ENCODE peak calls at places on chromosomes 12 and 14, in six cellular contexts. One of them, this sample, is unnamed.
A peak's percentile ranks its signal among the peaks of the same experiment; 100 is the strongest.

GRCh38 chr12:131990066-131990979 is 40.6 kb downstream of the EP400 start:
- DNase-seq in brain microvascular endothelial cell: peak; percentile 45
- DNase-seq in DND-41: no peak
- DNase-seq in fibroblast of mammary gland: no peak
- DNase-seq in BE2C: no peak
- DNase-seq in A549: no peak
- DNase-seq in this sample: no peak

GRCh38 chr14:82905762-82906161 is 1372.1 kb upstream of the SEL1L start:
- DNase-seq in brain microvascular endothelial cell: no peak
- DNase-seq in DND-41: no peak
- DNase-seq in fibroblast of mammary gland: no peak
- DNase-seq in BE2C: no peak
- DNase-seq in A549: no peak
- DNase-seq in this sample: no peak

GRCh38 chr12:69067713-69068112 is 134.7 kb upstream of the CPM start:
- DNase-seq in brain microvascular endothelial cell: no peak
- DNase-seq in DND-41: no peak
- DNase-seq in fibroblast of mammary gland: no peak
- DNase-seq in BE2C: no peak
- DNase-seq in A549: no peak
- DNase-seq in this sample: no peak

GRCh38 chr12:119444462-119445044 is 110.0 kb downstream of the CCDC60 start:
- DNase-seq in brain microvascular endothelial cell: peak; percentile 5
- DNase-seq in DND-41: peak; percentile 58
- DNase-seq in fibroblast of mammary gland: peak; percentile 43
- DNase-seq in BE2C: peak; percentile 64
- DNase-seq in A549: peak; percentile 85
- DNase-seq in this sample: peak; percentile 75

GRCh38 chr12:131264625-131265024 is 310.9 kb downstream of the ADGRD1 start:
- DNase-seq in brain microvascular endothelial cell: no peak
- DNase-seq in DND-41: no peak
- DNase-seq in fibroblast of mammary gland: no peak
- DNase-seq in BE2C: no peak
- DNase-seq in A549: peak; percentile 81
- DNase-seq in this sample: no peak

GRCh38 chr14:89959853-89960493 is 4.2 kb downstream of the TDP1 start:
- DNase-seq in brain microvascular endothelial cell: no peak
- DNase-seq in DND-41: no peak
- DNase-seq in fibroblast of mammary gland: no peak
- DNase-seq in BE2C: no peak
- DNase-seq in A549: no peak
- DNase-seq in this sample: no peak

GRCh38 chr12:52969828-52970569 is 21.1 kb downstream of the KRT18 start:
- DNase-seq in brain microvascular endothelial cell: no peak
- DNase-seq in DND-41: no peak
- DNase-seq in fibroblast of mammary gland: no peak
- DNase-seq in BE2C: no peak
- DNase-seq in A549: peak; percentile 96
- DNase-seq in this sample: no peak

GRCh38 chr12:68200854-68201253 is 24.8 kb downstream of the IL26 start:
- DNase-seq in brain microvascular endothelial cell: peak; percentile 88
- DNase-seq in DND-41: no peak
- DNase-seq in fibroblast of mammary gland: no peak
- DNase-seq in BE2C: no peak
- DNase-seq in A549: no peak
- DNase-seq in this sample: no peak

GRCh38 chr12:111758120-111758561 is 8.6 kb upstream of the ALDH2 start:
- DNase-seq in brain microvascular endothelial cell: no peak
- DNase-seq in DND-41: no peak
- DNase-seq in fibroblast of mammary gland: no peak
- DNase-seq in BE2C: no peak
- DNase-seq in A549: no peak
- DNase-seq in this sample: no peak

GRCh38 chr12:11593013-11593412 is 56.5 kb upstream of the ETV6 start:
- DNase-seq in brain microvascular endothelial cell: no peak
- DNase-seq in DND-41: no peak
- DNase-seq in fibroblast of mammary gland: no peak
- DNase-seq in BE2C: no peak
- DNase-seq in A549: no peak
- DNase-seq in this sample: no peak

GRCh38 chr12:32148372-32148771 is 41.7 kb downstream of the BICD1 start:
- DNase-seq in brain microvascular endothelial cell: no peak
- DNase-seq in DND-41: no peak
- DNase-seq in fibroblast of mammary gland: peak; percentile 32
- DNase-seq in BE2C: no peak
- DNase-seq in A549: peak; percentile 15
- DNase-seq in this sample: no peak

GRCh38 chr12:52910248-52910883 is 5.5 kb upstream of the KRT8 start:
- DNase-seq in brain microvascular endothelial cell: no peak
- DNase-seq in DND-41: no peak
- DNase-seq in fibroblast of mammary gland: no peak
- DNase-seq in BE2C: no peak
- DNase-seq in A549: no peak
- DNase-seq in this sample: no peak

GRCh38 chr12:103928736-103929050 is 1.5 kb upstream of the HSP90B1 start:
- DNase-seq in brain microvascular endothelial cell: no peak
- DNase-seq in DND-41: no peak
- DNase-seq in fibroblast of mammary gland: no peak
- DNase-seq in BE2C: no peak
- DNase-seq in A549: no peak
- DNase-seq in this sample: no peak

GRCh38 chr14:106823552-106823951 is 1297.2 kb downstream of the TMEM121 start:
- DNase-seq in brain microvascular endothelial cell: no peak
- DNase-seq in DND-41: no peak
- DNase-seq in fibroblast of mammary gland: no peak
- DNase-seq in BE2C: no peak
- DNase-seq in A549: no peak
- DNase-seq in this sample: no peak

GRCh38 chr14:26204362-26204953 is 393.4 kb downstream of the NOVA1 start:
- DNase-seq in brain microvascular endothelial cell: no peak
- DNase-seq in DND-41: no peak
- DNase-seq in fibroblast of mammary gland: no peak
- DNase-seq in BE2C: no peak
- DNase-seq in A549: no peak
- DNase-seq in this sample: no peak

GRCh38 chr12:93060666-93061413 is 131.7 kb upstream of the EEA1 start:
- DNase-seq in brain microvascular endothelial cell: peak; percentile 28
- DNase-seq in DND-41: no peak
- DNase-seq in fibroblast of mammary gland: peak; percentile 50
- DNase-seq in BE2C: no peak
- DNase-seq in A549: no peak
- DNase-seq in this sample: no peak

GRCh38 chr14:83207550-83207949 is 1673.9 kb upstream of the SEL1L start:
- DNase-seq in brain microvascular endothelial cell: no peak
- DNase-seq in DND-41: no peak
- DNase-seq in fibroblast of mammary gland: no peak
- DNase-seq in BE2C: no peak
- DNase-seq in A549: no peak
- DNase-seq in this sample: no peak

GRCh38 chr14:50957296-50957695 is 13.0 kb upstream of the PYGL start:
- DNase-seq in brain microvascular endothelial cell: peak; percentile 63
- DNase-seq in DND-41: no peak
- DNase-seq in fibroblast of mammary gland: peak; percentile 84
- DNase-seq in BE2C: peak; percentile 56
- DNase-seq in A549: peak; percentile 32
- DNase-seq in this sample: no peak

GRCh38 chr14:50954811-50955372 is 10.6 kb upstream of the PYGL start:
- DNase-seq in brain microvascular endothelial cell: peak; percentile 61
- DNase-seq in DND-41: no peak
- DNase-seq in fibroblast of mammary gland: peak; percentile 81
- DNase-seq in BE2C: no peak
- DNase-seq in A549: peak; percentile 79
- DNase-seq in this sample: no peak

GRCh38 chr14:50951032-50951431 is 6.7 kb upstream of the PYGL start:
- DNase-seq in brain microvascular endothelial cell: no peak
- DNase-seq in DND-41: no peak
- DNase-seq in fibroblast of mammary gland: no peak
- DNase-seq in BE2C: no peak
- DNase-seq in A549: no peak
- DNase-seq in this sample: no peak

GRCh38 chr14:50953497-50953896 is 9.2 kb upstream of the PYGL start:
- DNase-seq in brain microvascular endothelial cell: no peak
- DNase-seq in DND-41: no peak
- DNase-seq in fibroblast of mammary gland: no peak
- DNase-seq in BE2C: no peak
- DNase-seq in A549: no peak
- DNase-seq in this sample: no peak

DNA sequence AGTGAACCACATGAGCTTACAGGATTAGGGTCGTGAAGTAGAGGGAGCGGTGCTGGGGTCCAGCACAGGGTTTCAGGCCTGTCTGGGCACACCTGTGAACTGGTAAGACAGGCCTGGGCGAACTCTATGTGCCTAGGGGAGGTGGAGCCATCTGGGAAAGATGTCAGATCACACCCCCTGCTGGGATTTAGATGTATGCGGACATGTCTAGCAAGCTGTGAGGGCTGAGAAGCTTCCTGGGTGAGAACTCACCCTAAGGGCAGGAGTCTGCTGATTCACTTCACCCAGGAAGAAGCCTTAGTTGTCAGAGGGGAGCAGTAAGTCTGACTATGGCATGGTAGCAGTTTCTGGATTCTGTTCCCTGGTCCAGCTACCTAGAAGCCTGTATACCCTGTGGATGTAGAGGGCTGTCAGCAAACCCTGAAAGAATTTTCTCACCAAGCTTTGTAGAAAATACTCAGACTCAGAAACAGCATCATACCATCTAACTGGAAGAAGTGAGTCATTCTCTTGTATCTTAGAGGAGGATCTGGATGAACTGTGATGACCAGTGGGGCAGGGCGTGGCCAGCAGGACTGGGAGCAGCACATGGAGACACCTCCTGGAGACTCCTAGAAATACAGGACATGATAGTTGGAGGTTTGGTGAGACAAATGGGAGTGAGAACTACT is 11.2 kb upstream of the PYGL start:
- DNase-seq in brain microvascular endothelial cell: peak; percentile 98
- DNase-seq in DND-41: peak; percentile 13
- DNase-seq in fibroblast of mammary gland: peak; percentile 98
- DNase-seq in BE2C: peak; percentile 83
- DNase-seq in A549: peak; percentile 98
- DNase-seq in this sample: peak; percentile 69
- TF ChIP-seq CTCF in brain microvascular endothelial cell: peak; percentile 74
- TF ChIP-seq CTCF in DND-41: peak; percentile 26
- TF ChIP-seq CTCF in fibroblast of mammary gland: peak; percentile 70
- TF ChIP-seq CTCF in BE2C: peak; percentile 73
- TF ChIP-seq CTCF in A549: peak; percentile 52
- TF ChIP-seq CTCF in this sample: peak; percentile 20

GRCh38 chr14:36746907-36747306 is 85.2 kb downstream of the PAX9 start:
- DNase-seq in brain microvascular endothelial cell: no peak
- DNase-seq in DND-41: no peak
- DNase-seq in fibroblast of mammary gland: no peak
- DNase-seq in BE2C: no peak
- DNase-seq in A549: no peak
- DNase-seq in this sample: no peak

GRCh38 chr14:36748814-36749213 is 87.2 kb downstream of the PAX9 start:
- DNase-seq in brain microvascular endothelial cell: no peak
- DNase-seq in DND-41: no peak
- DNase-seq in fibroblast of mammary gland: no peak
- DNase-seq in BE2C: no peak
- DNase-seq in A549: no peak
- DNase-seq in this sample: no peak

GRCh38 chr14:36751116-36751515 is 89.5 kb downstream of the PAX9 start:
- DNase-seq in brain microvascular endothelial cell: no peak
- DNase-seq in DND-41: no peak
- DNase-seq in fibroblast of mammary gland: no peak
- DNase-seq in BE2C: no peak
- DNase-seq in A549: no peak
- DNase-seq in this sample: no peak

GRCh38 chr14:36750244-36750643 is 88.6 kb downstream of the PAX9 start:
- DNase-seq in brain microvascular endothelial cell: no peak
- DNase-seq in DND-41: no peak
- DNase-seq in fibroblast of mammary gland: no peak
- DNase-seq in BE2C: no peak
- DNase-seq in A549: no peak
- DNase-seq in this sample: no peak

GRCh38 chr14:36747411-36748184 is 85.9 kb downstream of the PAX9 start:
- DNase-seq in brain microvascular endothelial cell: no peak
- DNase-seq in DND-41: no peak
- DNase-seq in fibroblast of mammary gland: peak; percentile 8
- DNase-seq in BE2C: no peak
- DNase-seq in A549: peak; percentile 17
- DNase-seq in this sample: no peak
- TF ChIP-seq CTCF in brain microvascular endothelial cell: peak; percentile 52
- TF ChIP-seq CTCF in DND-41: peak; percentile 67
- TF ChIP-seq CTCF in fibroblast of mammary gland: peak; percentile 59
- TF ChIP-seq CTCF in BE2C: peak; percentile 59
- TF ChIP-seq CTCF in A549: peak; percentile 57
- TF ChIP-seq CTCF in this sample: peak; percentile 81

GRCh38 chr12:97312570-97313135 is 150.0 kb upstream of the RMST start:
- DNase-seq in brain microvascular endothelial cell: no peak
- DNase-seq in DND-41: no peak
- DNase-seq in fibroblast of mammary gland: no peak
- DNase-seq in BE2C: no peak
- DNase-seq in A549: no peak
- DNase-seq in this sample: no peak
- TF ChIP-seq CTCF in brain microvascular endothelial cell: no peak
- TF ChIP-seq CTCF in DND-41: peak; percentile 27
- TF ChIP-seq CTCF in fibroblast of mammary gland: peak; percentile 1
- TF ChIP-seq CTCF in BE2C: peak; percentile 10
- TF ChIP-seq CTCF in A549: no peak
- TF ChIP-seq CTCF in this sample: no peak

GRCh38 chr14:62431496-62431895 is 613.8 kb downstream of the KCNH5 start:
- DNase-seq in brain microvascular endothelial cell: no peak
- DNase-seq in DND-41: no peak
- DNase-seq in fibroblast of mammary gland: no peak
- DNase-seq in BE2C: no peak
- DNase-seq in A549: no peak
- DNase-seq in this sample: no peak
- TF ChIP-seq CTCF in brain microvascular endothelial cell: no peak
- TF ChIP-seq CTCF in DND-41: no peak
- TF ChIP-seq CTCF in fibroblast of mammary gland: no peak
- TF ChIP-seq CTCF in BE2C: peak; percentile 15
- TF ChIP-seq CTCF in A549: no peak
- TF ChIP-seq CTCF in this sample: no peak

GRCh38 chr14:23950411-23951135 is 3.0 kb upstream of the DHRS4 start:
- DNase-seq in brain microvascular endothelial cell: no peak
- DNase-seq in DND-41: no peak
- DNase-seq in fibroblast of mammary gland: peak; percentile 44
- DNase-seq in BE2C: no peak
- DNase-seq in A549: no peak
- DNase-seq in this sample: no peak

GRCh38 chr14:23953464-23954278 is at the start of gene DHRS4:
- DNase-seq in brain microvascular endothelial cell: peak; percentile 68
- DNase-seq in DND-41: peak; percentile 88
- DNase-seq in fibroblast of mammary gland: peak; percentile 77
- DNase-seq in BE2C: peak; percentile 90
- DNase-seq in A549: peak; percentile 85
- DNase-seq in this sample: peak; percentile 89

DNA sequence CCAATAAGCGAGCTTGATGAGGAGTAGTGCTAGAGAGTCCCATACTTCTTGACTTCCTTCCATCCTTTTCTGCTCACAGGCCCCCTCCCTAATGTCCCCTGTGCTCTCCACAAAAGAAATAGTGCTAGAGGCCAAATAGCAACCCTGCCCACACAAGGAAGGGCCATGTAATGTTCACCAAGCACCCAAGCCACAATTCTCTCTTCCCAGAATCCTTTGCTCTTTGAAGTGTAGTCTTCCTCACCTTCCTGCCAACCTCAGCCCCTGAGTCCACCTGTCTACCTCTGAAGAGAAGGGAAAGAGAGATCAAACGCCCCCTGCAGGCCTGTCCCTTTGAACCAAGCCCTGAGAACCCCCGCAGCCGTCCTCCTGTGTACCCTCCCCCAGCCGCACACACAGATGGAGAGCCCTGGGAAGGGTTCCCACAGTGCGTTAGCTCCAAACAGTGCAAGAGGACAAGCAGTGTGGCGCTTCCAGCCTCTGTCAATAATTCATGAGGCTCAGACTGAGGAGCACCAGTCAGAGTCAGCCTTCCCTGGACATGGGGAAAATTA is 1.9 kb upstream of the DHRS4 start:
- DNase-seq in brain microvascular endothelial cell: no peak
- DNase-seq in DND-41: no peak
- DNase-seq in fibroblast of mammary gland: no peak
- DNase-seq in BE2C: no peak
- DNase-seq in A549: no peak
- DNase-seq in this sample: peak; percentile 64
- TF ChIP-seq CTCF in brain microvascular endothelial cell: peak; percentile 24
- TF ChIP-seq CTCF in DND-41: peak; percentile 15
- TF ChIP-seq CTCF in fibroblast of mammary gland: no peak
- TF ChIP-seq CTCF in BE2C: peak; percentile 20
- TF ChIP-seq CTCF in A549: no peak
- TF ChIP-seq CTCF in this sample: peak; percentile 42